ENCODE peak calls at places on chromosomes 6 and 20, in ten cellular contexts. M, K, U, Z, H, R, Q, T, B and N are unnamed samples.

GRCh38 chr6:73714227-73714626 is 18.2 kb downstream of the CD109 start:
- DNase-seq in T (no peak), Z (no peak), R (no peak), U (no peak), Q (no peak), M (no peak), H (no peak), B (no peak), K (no peak), N (no peak)

GRCh38 chr6:43359831-43360230 is 9.6 kb downstream of the ZNF318 start:
- DNase-seq in Q (no peak), K (no peak), T (no peak), U (no peak), Z (no peak), H (no peak), B (no peak), R (no peak), M (no peak), N (no peak)

GRCh38 chr20:16001286-16001685 is 572.0 kb downstream of the KIF16B start:
- DNase-seq in M (no peak), T (no peak), K (no peak), B (no peak), Q (no peak), H (no peak), R (peak; percentile 24), Z (no peak), U (no peak), N (no peak)

GRCh38 chr6:170102038-170102437 is 188.8 kb downstream of the DLL1 start:
- DNase-seq in M (no peak), B (no peak), Z (no peak), Q (peak; percentile 0), U (no peak), H (peak; percentile 35), T (no peak), K (no peak), R (no peak), N (peak; percentile 75)

GRCh38 chr6:31572041-31572911 is at the start of gene LTA:
- DNase-seq in T (no peak), K (peak; percentile 66), R (no peak), Z (peak; percentile 75), M (no peak), U (no peak), H (no peak), Q (no peak), B (no peak), N (no peak)

GRCh38 chr6:55758156-55758942 is 117.0 kb downstream of the BMP5 start:
- DNase-seq in K (no peak), Z (no peak), U (no peak), M (no peak), B (no peak), Q (no peak), T (peak; percentile 21), H (no peak), R (peak; percentile 65), N (no peak)

GRCh38 chr6:98716341-98716740 is 118.0 kb upstream of the POU3F2 start:
- DNase-seq in H (no peak), Q (peak; percentile 61), K (no peak), R (no peak), U (no peak), Z (no peak), B (no peak), M (no peak), T (no peak), N (no peak)

GRCh38 chr20:945841-946240 is 29.7 kb upstream of the ANGPT4 start:
- DNase-seq in H (no peak), T (no peak), R (no peak), K (no peak), B (no peak), M (no peak), U (no peak), Q (no peak), Z (no peak), N (no peak)

GRCh38 chr6:89371849-89372505 is 19.5 kb upstream of the UBE2J1 start:
- DNase-seq in M (peak; percentile 65), Z (peak; percentile 60), H (peak; percentile 84), T (peak; percentile 80), Q (peak; percentile 83), B (peak; percentile 23), K (peak; percentile 18), R (no peak), U (peak; percentile 66), N (peak; percentile 87)

GRCh38 chr6:109441069-109441816 is 719 bp downstream of the SMPD2 start:
- DNase-seq in U (no peak), T (peak; percentile 60), Q (peak; percentile 80), R (no peak), B (no peak), K (peak; percentile 50), Z (no peak), H (no peak), M (peak; percentile 42), N (no peak)

GRCh38 chr20:8121666-8122065 is 10.4 kb upstream of the PLCB1 start:
- DNase-seq in R (no peak), B (no peak), H (no peak), Q (no peak), T (no peak), U (no peak), K (no peak), M (no peak), Z (no peak), N (no peak)

GRCh38 chr20:57508831-57509230 is 16.1 kb downstream of the CTCFL start:
- DNase-seq in U (no peak), B (no peak), R (no peak), Q (no peak), M (no peak), K (no peak), Z (no peak), H (no peak), T (no peak), N (no peak)

GRCh38 chr20:47927944-47928343 is 142.7 kb upstream of the SULF2 start:
- DNase-seq in K (no peak), T (no peak), Z (no peak), B (no peak), H (no peak), Q (peak; percentile 43), M (no peak), R (no peak), U (no peak), N (no peak)

GRCh38 chr6:170102582-170103481 is 188.0 kb downstream of the DLL1 start:
- DNase-seq in M (no peak), U (no peak), H (peak; percentile 34), T (no peak), R (no peak), K (no peak), B (no peak), Q (peak; percentile 1), Z (no peak), N (peak; percentile 81)

GRCh38 chr20:61833807-61834610 is 231.7 kb downstream of the TAF4 start:
- DNase-seq in H (no peak), Z (no peak), R (no peak), U (no peak), Q (no peak), M (no peak), B (no peak), T (peak; percentile 6), K (no peak), N (no peak)

GRCh38 chr6:9131201-9131600 is 695.9 kb upstream of the SLC35B3 start:
- DNase-seq in Q (no peak), U (no peak), M (no peak), K (no peak), R (no peak), T (no peak), B (no peak), Z (no peak), H (no peak), N (no peak)

GRCh38 chr20:49361872-49362663 is 84.2 kb upstream of the ZNFX1 start:
- DNase-seq in K (no peak), Z (no peak), Q (no peak), R (no peak), T (no peak), M (no peak), B (no peak), U (peak; percentile 34), H (no peak), N (no peak)

GRCh38 chr6:118781897-118782296 is 112.1 kb upstream of the ASF1A start:
- DNase-seq in H (no peak), M (no peak), Z (no peak), K (no peak), R (no peak), U (no peak), T (no peak), B (no peak), Q (no peak), N (no peak)

GRCh38 chr6:166572370-166573261 is 13.9 kb downstream of the RAMACL start:
- DNase-seq in T (no peak), M (no peak), B (no peak), K (no peak), H (no peak), R (no peak), U (no peak), Z (no peak), Q (peak; percentile 42), N (no peak)